ENCODE peak calls at places on chromosomes 7 and 10, in four cellular contexts. U is stimulated activated CD4-positive, alpha-beta T cell treated with anti-CD3 and anti-CD28 coated beads, Interleukin-2, amount 100 ng/mL, for 48 hours; E is AG08395; Y is GM20000. I is an unnamed sample.

GRCh38 chr7:28749673-28750072 is 208.5 kb downstream of the TRIL start:
- DNase-seq in U (no peak), Y (no peak), E (no peak), I (no peak)

GRCh38 chr7:146074195-146074765 is 42.3 kb upstream of the CNTNAP2 start:
- DNase-seq in E (no peak), Y (no peak), U (no peak), I (no peak)

GRCh38 chr10:104056619-104057273 is 28.9 kb downstream of the COL17A1 start:
- DNase-seq in U (no peak), Y (no peak), E (no peak), I (no peak)

GRCh38 chr7:156969972-156970420 is 20.5 kb downstream of the NOM1 start:
- DNase-seq in Y (no peak), E (no peak), U (no peak), I (peak; percentile 62)

GRCh38 chr10:125120046-125120710 is 40.2 kb downstream of the CTBP2 start:
- DNase-seq in Y (no peak), E (peak; percentile 82), U (no peak), I (no peak)

GRCh38 chr10:68666280-68666760 is 54.7 kb upstream of the CCAR1 start:
- DNase-seq in U (no peak), E (peak; percentile 85), Y (no peak), I (no peak)

GRCh38 chr7:106542550-106543220 is 118.3 kb downstream of the CCDC71L start:
- DNase-seq in U (peak; percentile 44), Y (peak; percentile 56), E (peak; percentile 84), I (peak; percentile 82)

GRCh38 chr10:23293973-23294372 is 50.6 kb downstream of the C10orf67 start:
- DNase-seq in U (no peak), Y (no peak), E (no peak), I (no peak)

GRCh38 chr7:44326261-44327125 is 1.1 kb upstream of the CAMK2B start:
- DNase-seq in Y (no peak), U (no peak), E (no peak), I (no peak)

GRCh38 chr7:27946351-27946750 is 206.4 kb downstream of the TAX1BP1 start:
- DNase-seq in U (no peak), Y (no peak), E (no peak), I (no peak)

GRCh38 chr10:85995791-85996190 is 370.8 kb downstream of the GRID1 start:
- DNase-seq in U (peak; percentile 4), Y (peak; percentile 36), E (no peak), I (peak; percentile 65)

GRCh38 chr10:89414879-89415821 is 782 bp downstream of the IFIT5 start:
- DNase-seq in U (peak; percentile 18), E (peak; percentile 61), Y (peak; percentile 52), I (no peak)

GRCh38 chr7:66413379-66414114 is 208.4 kb downstream of the TPST1 start:
- DNase-seq in U (peak; percentile 86), E (peak; percentile 83), Y (peak; percentile 88), I (no peak)

GRCh38 chr10:80281784-80282505 is 7.5 kb downstream of the MAT1A start:
- DNase-seq in Y (no peak), E (no peak), U (no peak), I (no peak)

GRCh38 chr7:47594406-47594805 is 12.5 kb upstream of the TNS3 start:
- DNase-seq in Y (no peak), E (no peak), U (no peak), I (no peak)

GRCh38 chr10:99779335-99779734 is 3.1 kb upstream of the ABCC2 start:
- DNase-seq in Y (no peak), E (peak; percentile 30), U (no peak), I (no peak)